ENCODE peak calls at places on chromosomes 3 and 15, in four cellular contexts. R is CD4-positive, alpha-beta memory T cell; Z is uterus; U is small intestine. L is an unnamed sample. For H3K4me1, the result is how much of the 10 kb centered on the place peaks cover.

GRCh38 chr3:53536282-53536681 is 41.9 kb downstream of the CACNA1D start:
- DNase-seq in R (no peak), Z (no peak), U (no peak), L (no peak)

GRCh38 chr3:141795719-141796435 is 32.7 kb downstream of the GRK7 start:
- DNase-seq in R (peak), Z (peak), U (peak), L (no peak)

GRCh38 chr15:65399997-65400396 is 22.2 kb upstream of the IGDCC3 start:
- DNase-seq in R (no peak), Z (no peak), U (no peak), L (no peak)

GRCh38 chr3:113124256-113124830 is 87.0 kb upstream of the BOC start:
- DNase-seq in R (no peak), Z (no peak), U (no peak), L (no peak)

GRCh38 chr15:41913251-41913650 is 19.4 kb upstream of the SPTBN5 start:
- DNase-seq in R (no peak), Z (no peak), U (no peak), L (no peak)

GRCh38 chr3:86787091-86787490 is 203.9 kb downstream of the VGLL3 start:
- DNase-seq in R (no peak), Z (no peak), U (no peak), L (no peak)

GRCh38 chr15:37819191-37819590 is 115.2 kb upstream of the TMCO5A start:
- DNase-seq in R (no peak), Z (no peak), U (no peak), L (no peak)

GRCh38 chr3:36846406-36846805 is 82.1 kb upstream of the DCLK3 start:
- DNase-seq in R (no peak), Z (no peak), U (no peak), L (no peak)

GRCh38 chr3:186220886-186221285 is 112.0 kb upstream of the ETV5 start:
- DNase-seq in R (no peak), Z (no peak), U (no peak), L (no peak)
- H3K27ac ChIP-seq in R (no peak), Z (no peak), U (no peak), L (no peak)

DNA sequence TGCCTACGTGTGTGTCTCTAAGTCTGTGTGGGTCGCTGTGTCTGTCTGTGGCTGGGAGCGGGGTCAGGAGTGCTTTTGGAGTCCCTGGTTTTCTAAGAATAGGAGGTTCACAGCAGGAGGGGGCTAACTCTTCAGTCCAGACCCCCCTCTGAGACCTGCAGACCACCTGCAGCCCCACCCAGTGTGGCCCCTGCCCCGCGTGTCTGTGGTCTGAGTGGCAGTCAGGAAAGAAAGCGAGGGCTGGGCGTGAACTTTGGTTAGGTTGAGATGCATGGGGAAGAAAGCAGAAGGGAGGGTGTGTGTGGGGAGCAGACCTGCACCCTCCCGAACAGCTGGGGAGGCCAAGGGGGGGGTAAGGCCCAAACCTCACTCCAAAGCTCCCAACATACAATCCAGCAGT is 144.9 kb upstream of the TPM1 start:
- DNase-seq in R (no peak), Z (no peak), U (no peak), L (no peak)
- H3K4me1 ChIP-seq in R (under half), Z (under half), U (under half), L (under half)

DNA sequence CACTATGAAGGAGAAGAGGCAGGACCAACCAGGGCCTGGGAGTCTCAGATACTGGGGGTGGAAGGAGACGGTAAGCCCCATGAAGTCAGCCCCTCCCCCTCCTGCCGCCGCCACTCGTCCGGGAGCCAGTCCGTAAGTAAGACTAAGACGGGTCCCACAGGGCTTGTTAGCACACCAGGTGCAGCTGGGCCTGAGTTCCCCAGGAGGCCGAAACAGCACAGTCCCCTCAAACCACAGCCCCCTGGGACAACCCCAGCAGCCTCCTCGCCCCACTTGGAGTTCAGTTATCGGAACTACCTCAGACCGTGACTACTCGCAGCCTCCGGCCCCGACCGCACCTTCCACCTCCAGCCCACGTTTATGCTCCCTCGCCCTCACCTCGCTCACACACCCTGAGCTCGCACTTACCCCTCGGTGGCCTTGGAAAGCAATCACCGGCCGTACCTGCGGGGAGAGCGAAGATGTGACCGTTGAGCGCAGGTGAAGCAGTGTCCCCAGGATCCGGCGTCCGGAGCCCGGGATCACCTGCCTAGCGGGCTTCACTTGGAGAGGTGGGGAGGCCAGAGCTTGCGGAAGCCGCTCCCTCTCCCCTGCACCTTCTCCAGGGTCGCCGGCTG is 557 bp downstream of the ELL3 start:
- DNase-seq in R (no peak), Z (peak), U (peak), L (no peak)
- H3K4me3 ChIP-seq in R (no peak), Z (peak), U (peak), L (no peak)

GRCh38 chr3:97942801-97943546 is 29.3 kb downstream of the RIOX2 start:
- DNase-seq in R (no peak), Z (no peak), U (no peak), L (peak)
- H3K27ac ChIP-seq in R (no peak), Z (no peak), U (no peak), L (no peak)

GRCh38 chr3:63972987-63973386 is 50.3 kb downstream of the PSMD6 start:
- DNase-seq in R (no peak), Z (no peak), U (no peak), L (no peak)

GRCh38 chr3:63975705-63976104 is 47.6 kb downstream of the PSMD6 start:
- DNase-seq in R (no peak), Z (peak), U (no peak), L (no peak)

GRCh38 chr3:63973406-63973805 is 49.9 kb downstream of the PSMD6 start:
- DNase-seq in R (no peak), Z (no peak), U (no peak), L (no peak)

GRCh38 chr3:63976166-63976861 is 47.0 kb downstream of the PSMD6 start:
- DNase-seq in R (no peak), Z (no peak), U (no peak), L (no peak)

GRCh38 chr3:63974451-63974850 is 48.8 kb downstream of the PSMD6 start:
- DNase-seq in R (no peak), Z (no peak), U (no peak), L (no peak)
- H3K4me1 ChIP-seq in R (half or more), Z (under half), U (under half), L (half or more)

DNA sequence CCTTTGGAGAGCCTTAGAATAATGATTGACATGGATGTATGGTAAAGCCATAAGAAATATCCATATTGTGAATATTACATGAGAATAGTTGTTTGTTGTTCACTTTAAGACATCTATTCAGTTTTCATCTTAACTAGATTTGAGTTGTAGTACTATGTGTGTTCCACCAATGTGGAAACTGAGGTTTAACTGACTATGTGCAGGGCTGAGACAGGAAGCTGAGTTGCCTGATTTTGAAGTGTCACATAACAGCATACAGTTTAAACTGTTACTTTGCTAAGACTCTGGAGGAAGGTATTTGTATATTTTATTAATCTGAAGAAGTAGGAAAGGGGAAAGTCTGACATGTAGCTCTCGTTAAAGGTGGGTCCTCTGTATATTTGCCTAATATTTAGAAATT is 2.1 kb downstream of the ECT2 start:
- DNase-seq in R (no peak), Z (no peak), U (no peak), L (peak)
- H3K4me3 ChIP-seq in R (no peak), Z (no peak), U (no peak), L (peak)

GRCh38 chr3:115469649-115470048 is 153.7 kb upstream of the GAP43 start:
- DNase-seq in R (no peak), Z (no peak), U (no peak), L (no peak)
- H3K27ac ChIP-seq in R (no peak), Z (no peak), U (no peak), L (no peak)

DNA sequence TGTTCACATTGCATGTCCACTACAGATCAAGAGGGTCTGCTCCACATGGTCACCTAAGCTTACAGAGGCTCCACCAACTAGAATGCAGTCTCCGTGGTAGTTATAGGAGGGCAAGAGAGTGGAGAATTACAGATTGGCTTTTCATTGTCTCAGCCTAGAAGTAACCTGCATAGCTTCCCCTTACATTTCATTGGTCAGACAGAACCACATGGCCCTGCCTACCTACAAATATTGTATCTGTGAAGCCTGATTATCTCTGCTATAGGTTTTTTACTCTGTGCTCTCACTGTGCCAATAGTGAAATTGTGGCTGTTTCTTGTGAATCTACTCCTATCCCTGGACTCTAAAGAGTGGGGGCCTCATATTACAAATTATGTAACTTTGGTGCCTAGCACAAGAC is 2.5 kb upstream of the TLNRD1 start:
- DNase-seq in R (no peak), Z (no peak), U (peak), L (peak)
- H3K4me1 ChIP-seq in R (under half), Z (under half), U (under half), L (under half)